ENCODE peak calls at places on chromosomes 5 and 9, in five cellular contexts. Z, T, P, C and A are unnamed samples.

GRCh38 chr9:19208653-19209052 is 21.8 kb upstream of the DENND4C start:
- DNase-seq in Z (no peak), T (no peak), P (no peak), C (no peak), A (no peak)

GRCh38 chr5:57551974-57552537 is 69.4 kb upstream of the ACTBL2 start:
- DNase-seq in Z (no peak), T (no peak), P (no peak), C (no peak), A (no peak)

GRCh38 chr9:9790216-9790872 is 822.5 kb downstream of the PTPRD start:
- DNase-seq in Z (no peak), T (peak; percentile 2), P (no peak), C (no peak), A (no peak)

GRCh38 chr9:88198346-88198807 is 60.1 kb upstream of the SPATA31C2 start:
- DNase-seq in Z (peak; percentile 69), T (no peak), P (no peak), C (no peak), A (no peak)

GRCh38 chr5:76475358-76475757 is 72.3 kb downstream of the IQGAP2 start:
- DNase-seq in Z (no peak), T (no peak), P (no peak), C (no peak), A (no peak)

GRCh38 chr9:130936285-130937117 is 2.5 kb downstream of the FIBCD1 start:
- DNase-seq in Z (peak; percentile 24), T (no peak), P (peak; percentile 41), C (no peak), A (peak; percentile 78)

GRCh38 chr9:87542180-87542579 is 44.5 kb downstream of the DAPK1 start:
- DNase-seq in Z (no peak), T (no peak), P (no peak), C (no peak), A (no peak)

GRCh38 chr5:149448831-149449714 is 70.0 kb upstream of the IL17B start:
- DNase-seq in Z (no peak), T (no peak), P (no peak), C (no peak), A (no peak)

GRCh38 chr5:142048272-142048671 is 35.4 kb upstream of the GNPDA1 start:
- DNase-seq in Z (no peak), T (no peak), P (no peak), C (no peak), A (no peak)

GRCh38 chr9:13967011-13967410 is 346.9 kb downstream of the NFIB start:
- DNase-seq in Z (no peak), T (no peak), P (no peak), C (no peak), A (no peak)

GRCh38 chr5:159441441-159441840 is 111.2 kb upstream of the IL12B start:
- DNase-seq in Z (no peak), T (no peak), P (no peak), C (no peak), A (no peak)

GRCh38 chr5:41778410-41778809 is 91.8 kb downstream of the OXCT1 start:
- DNase-seq in Z (no peak), T (no peak), P (no peak), C (no peak), A (no peak)

GRCh38 chr5:61619289-61619688 is 287.2 kb downstream of the ZSWIM6 start:
- DNase-seq in Z (no peak), T (no peak), P (no peak), C (no peak), A (no peak)

GRCh38 chr5:164326219-164326618 is 820.8 kb downstream of the MAT2B start:
- DNase-seq in Z (no peak), T (no peak), P (no peak), C (no peak), A (no peak)

GRCh38 chr5:95712347-95712958 is 18.7 kb upstream of the RHOBTB3 start:
- DNase-seq in Z (peak; percentile 82), T (no peak), P (no peak), C (no peak), A (peak; percentile 60)

GRCh38 chr5:74206571-74207550 is 433.7 kb downstream of the ENC1 start:
- DNase-seq in Z (peak; percentile 84), T (no peak), P (peak; percentile 78), C (no peak), A (peak; percentile 46)

GRCh38 chr5:1522601-1523479 is 920 bp downstream of the LPCAT1 start:
- DNase-seq in Z (no peak), T (peak; percentile 26), P (no peak), C (no peak), A (peak; percentile 57)

GRCh38 chr5:68817696-68818695 is 275.8 kb upstream of the SLC30A5 start:
- DNase-seq in Z (no peak), T (no peak), P (no peak), C (no peak), A (no peak)

GRCh38 chr9:71637433-71637832 is 130.9 kb downstream of the CEMIP2 start:
- DNase-seq in Z (no peak), T (no peak), P (no peak), C (no peak), A (no peak)

GRCh38 chr5:53429706-53430105 is 50.7 kb upstream of the FST start:
- DNase-seq in Z (no peak), T (no peak), P (no peak), C (no peak), A (no peak)

GRCh38 chr5:113246371-113246870 is 188.4 kb downstream of the TSSK1B start:
- DNase-seq in Z (no peak), T (no peak), P (peak; percentile 16), C (no peak), A (no peak)

GRCh38 chr5:150189728-150190502 is at the start of gene SLC6A7:
- DNase-seq in Z (no peak), T (no peak), P (no peak), C (no peak), A (no peak)

GRCh38 chr5:13624283-13625074 is 320.0 kb downstream of the DNAH5 start:
- DNase-seq in Z (no peak), T (no peak), P (no peak), C (no peak), A (no peak)

GRCh38 chr5:78215972-78216371 is 78.5 kb downstream of the AP3B1 start:
- DNase-seq in Z (no peak), T (no peak), P (no peak), C (no peak), A (no peak)

GRCh38 chr5:132060501-132061161 is at the start of gene IL3:
- DNase-seq in Z (no peak), T (no peak), P (no peak), C (no peak), A (no peak)

GRCh38 chr5:132020568-132021339 is 9.3 kb upstream of the ACSL6 start:
- DNase-seq in Z (peak; percentile 38), T (no peak), P (no peak), C (no peak), A (no peak)

GRCh38 chr9:135718616-135719015 is 16.6 kb downstream of the KCNT1 start:
- DNase-seq in Z (no peak), T (no peak), P (no peak), C (no peak), A (no peak)

GRCh38 chr9:89544280-89544664 is 46.4 kb upstream of the SEMA4D start:
- DNase-seq in Z (no peak), T (no peak), P (no peak), C (no peak), A (no peak)

GRCh38 chr9:135103001-135103446 is 15.6 kb downstream of the OLFM1 start:
- DNase-seq in Z (no peak), T (no peak), P (no peak), C (no peak), A (no peak)

GRCh38 chr5:18553269-18553668 is 919.0 kb downstream of the TAF11L14 start:
- DNase-seq in Z (no peak), T (no peak), P (no peak), C (no peak), A (no peak)

GRCh38 chr5:58497956-58498942 is 7.0 kb downstream of the GAPT start:
- DNase-seq in Z (peak; percentile 20), T (no peak), P (peak; percentile 33), C (no peak), A (peak; percentile 22)

GRCh38 chr9:77981332-77981731 is 50.3 kb downstream of the GNAQ start:
- DNase-seq in Z (peak; percentile 72), T (no peak), P (no peak), C (no peak), A (peak; percentile 20)

GRCh38 chr5:9782806-9783560 is 152.8 kb upstream of the TAS2R1 start:
- DNase-seq in Z (peak; percentile 31), T (no peak), P (no peak), C (no peak), A (peak; percentile 56)

GRCh38 chr9:21764736-21765245 is 37.6 kb upstream of the MTAP start:
- DNase-seq in Z (no peak), T (no peak), P (no peak), C (no peak), A (no peak)

GRCh38 chr5:40332945-40333344 is 346.8 kb upstream of the PTGER4 start:
- DNase-seq in Z (no peak), T (no peak), P (no peak), C (no peak), A (no peak)

GRCh38 chr5:15008476-15008875 is 136.9 kb upstream of the ANKH start:
- DNase-seq in Z (peak; percentile 93), T (no peak), P (peak; percentile 96), C (no peak), A (peak; percentile 90)

GRCh38 chr9:15543033-15543791 is 9.6 kb upstream of the CCDC171 start:
- DNase-seq in Z (no peak), T (no peak), P (no peak), C (no peak), A (no peak)